ENCODE peak calls at places on chromosomes 6 and 20, in eight cellular contexts. One of them, this sample, is unnamed. For H3K4me1, the result is how much of the 10 kb centered on the place peaks cover.

GRCh38 chr6:78502386-78502887 is 364.9 kb upstream of the IRAK1BP1 start:
- DNase-seq in sigmoid colon: no peak
- DNase-seq in stomach: no peak
- DNase-seq in GM23338: peak
- DNase-seq in endothelial cell of umbilical vein: no peak
- DNase-seq in Panc1: no peak
- DNase-seq in spleen: no peak
- DNase-seq in HCT116: no peak
- DNase-seq in this sample: no peak

GRCh38 chr20:34834459-34834893 is 9.0 kb upstream of the NCOA6 start:
- DNase-seq in sigmoid colon: no peak
- DNase-seq in stomach: no peak
- DNase-seq in GM23338: peak
- DNase-seq in endothelial cell of umbilical vein: peak
- DNase-seq in Panc1: peak
- DNase-seq in spleen: no peak
- DNase-seq in HCT116: peak
- DNase-seq in this sample: no peak

GRCh38 chr6:24401458-24401857 is 1.3 kb upstream of the MRS2 start:
- DNase-seq in sigmoid colon: no peak
- DNase-seq in stomach: no peak
- DNase-seq in GM23338: peak
- DNase-seq in endothelial cell of umbilical vein: no peak
- DNase-seq in Panc1: no peak
- DNase-seq in spleen: no peak
- DNase-seq in HCT116: no peak
- DNase-seq in this sample: no peak

GRCh38 chr6:16764188-16764950 is 3.1 kb upstream of the ATXN1 start:
- DNase-seq in sigmoid colon: no peak
- DNase-seq in stomach: no peak
- DNase-seq in GM23338: peak
- DNase-seq in endothelial cell of umbilical vein: peak
- DNase-seq in Panc1: no peak
- DNase-seq in spleen: no peak
- DNase-seq in HCT116: no peak
- DNase-seq in this sample: no peak

GRCh38 chr6:37317312-37318038 is 36.3 kb upstream of the RNF8 start:
- DNase-seq in sigmoid colon: no peak
- DNase-seq in stomach: no peak
- DNase-seq in GM23338: no peak
- DNase-seq in endothelial cell of umbilical vein: no peak
- DNase-seq in Panc1: no peak
- DNase-seq in spleen: no peak
- DNase-seq in HCT116: no peak
- DNase-seq in this sample: no peak

GRCh38 chr20:58340853-58341252 is 31.3 kb downstream of the RAB22A start:
- DNase-seq in sigmoid colon: no peak
- DNase-seq in stomach: no peak
- DNase-seq in GM23338: no peak
- DNase-seq in endothelial cell of umbilical vein: peak
- DNase-seq in Panc1: no peak
- DNase-seq in spleen: no peak
- DNase-seq in HCT116: no peak
- DNase-seq in this sample: no peak

GRCh38 chr6:50381106-50381415 is 331.3 kb upstream of the DEFB112 start:
- DNase-seq in sigmoid colon: no peak
- DNase-seq in stomach: no peak
- DNase-seq in GM23338: peak
- DNase-seq in endothelial cell of umbilical vein: no peak
- DNase-seq in Panc1: no peak
- DNase-seq in spleen: no peak
- DNase-seq in HCT116: no peak
- DNase-seq in this sample: no peak

GRCh38 chr20:19947611-19948264 is 69.4 kb upstream of the NAA20 start:
- DNase-seq in sigmoid colon: no peak
- DNase-seq in stomach: peak
- DNase-seq in GM23338: peak
- DNase-seq in endothelial cell of umbilical vein: no peak
- DNase-seq in Panc1: no peak
- DNase-seq in spleen: no peak
- DNase-seq in HCT116: no peak
- DNase-seq in this sample: no peak

GRCh38 chr6:40779399-40779798 is 192.2 kb upstream of the LRFN2 start:
- DNase-seq in sigmoid colon: no peak
- DNase-seq in stomach: no peak
- DNase-seq in GM23338: no peak
- DNase-seq in endothelial cell of umbilical vein: peak
- DNase-seq in Panc1: no peak
- DNase-seq in spleen: no peak
- DNase-seq in HCT116: peak
- DNase-seq in this sample: no peak

GRCh38 chr6:4271761-4272505 is 136.6 kb upstream of the ECI2 start:
- DNase-seq in sigmoid colon: no peak
- DNase-seq in stomach: no peak
- DNase-seq in GM23338: no peak
- DNase-seq in endothelial cell of umbilical vein: peak
- DNase-seq in Panc1: no peak
- DNase-seq in spleen: no peak
- DNase-seq in HCT116: no peak
- DNase-seq in this sample: no peak

GRCh38 chr20:62439218-62439617 is 11.9 kb upstream of the RBBP8NL start:
- DNase-seq in sigmoid colon: no peak
- DNase-seq in stomach: no peak
- DNase-seq in GM23338: no peak
- DNase-seq in endothelial cell of umbilical vein: no peak
- DNase-seq in Panc1: no peak
- DNase-seq in spleen: no peak
- DNase-seq in HCT116: no peak
- DNase-seq in this sample: no peak

GRCh38 chr20:54502179-54502578 is 26.8 kb downstream of the DOK5 start:
- DNase-seq in sigmoid colon: no peak
- DNase-seq in stomach: no peak
- DNase-seq in GM23338: no peak
- DNase-seq in endothelial cell of umbilical vein: no peak
- DNase-seq in Panc1: no peak
- DNase-seq in spleen: no peak
- DNase-seq in HCT116: no peak
- DNase-seq in this sample: no peak

DNA sequence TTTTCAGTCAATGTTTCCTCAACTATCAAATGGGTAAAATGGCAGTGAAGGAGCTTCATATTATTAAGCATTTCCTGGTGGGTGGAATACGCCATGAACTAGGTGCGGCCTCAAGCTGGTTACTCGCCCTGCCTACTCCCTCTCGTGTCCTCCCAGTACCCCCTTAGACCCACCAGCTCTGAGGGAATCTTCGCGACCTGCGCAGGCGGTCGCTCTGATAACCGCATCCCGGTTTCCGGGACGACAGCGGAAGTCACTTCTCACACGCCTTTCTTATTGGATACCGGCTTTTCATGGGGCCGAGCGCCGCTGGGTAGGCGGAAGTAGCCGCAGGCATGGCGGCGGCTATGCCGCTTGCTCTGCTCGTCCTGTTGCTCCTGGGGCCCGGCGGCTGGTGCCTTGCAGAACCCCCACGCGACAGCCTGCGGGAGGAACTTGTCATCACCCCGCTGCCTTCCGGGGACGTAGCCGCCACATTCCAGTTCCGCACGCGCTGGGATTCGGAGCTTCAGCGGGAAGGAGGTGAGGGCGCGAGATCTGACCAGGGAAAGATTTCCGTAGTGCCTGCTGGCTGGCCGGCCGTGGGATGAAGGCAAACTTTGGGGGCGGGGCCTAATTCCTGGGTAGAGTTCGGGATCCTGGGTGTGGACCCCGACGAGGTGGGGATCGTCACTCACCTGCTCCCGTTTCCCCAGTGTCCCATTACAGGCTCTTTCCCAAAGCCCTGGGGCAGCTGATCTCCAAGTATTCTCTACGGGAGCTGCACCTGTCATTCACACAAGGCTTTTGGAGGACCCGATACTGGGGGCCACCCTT is at the start of gene PIGT:
- DNase-seq in sigmoid colon: peak
- DNase-seq in stomach: peak
- DNase-seq in GM23338: peak
- DNase-seq in endothelial cell of umbilical vein: peak
- DNase-seq in Panc1: no peak
- DNase-seq in spleen: peak
- DNase-seq in HCT116: peak
- DNase-seq in this sample: peak
- TF ChIP-seq POLR2AphosphoS5 in sigmoid colon: peak
- TF ChIP-seq POLR2AphosphoS5 in stomach: peak
- TF ChIP-seq POLR2AphosphoS5 in GM23338: peak
- TF ChIP-seq POLR2AphosphoS5 in endothelial cell of umbilical vein: peak
- TF ChIP-seq POLR2AphosphoS5 in Panc1: peak
- TF ChIP-seq POLR2AphosphoS5 in spleen: peak
- TF ChIP-seq POLR2AphosphoS5 in HCT116: peak
- TF ChIP-seq POLR2AphosphoS5 in this sample: peak

GRCh38 chr6:142933701-142934100 is 11.3 kb downstream of the HIVEP2 start:
- DNase-seq in sigmoid colon: no peak
- DNase-seq in stomach: no peak
- DNase-seq in GM23338: no peak
- DNase-seq in endothelial cell of umbilical vein: no peak
- DNase-seq in Panc1: no peak
- DNase-seq in spleen: no peak
- DNase-seq in HCT116: no peak
- DNase-seq in this sample: no peak

GRCh38 chr6:142938510-142938909 is 6.5 kb downstream of the HIVEP2 start:
- DNase-seq in sigmoid colon: no peak
- DNase-seq in stomach: no peak
- DNase-seq in GM23338: no peak
- DNase-seq in endothelial cell of umbilical vein: no peak
- DNase-seq in Panc1: no peak
- DNase-seq in spleen: no peak
- DNase-seq in HCT116: no peak
- DNase-seq in this sample: no peak

GRCh38 chr6:142934599-142934998 is 10.4 kb downstream of the HIVEP2 start:
- DNase-seq in sigmoid colon: no peak
- DNase-seq in stomach: no peak
- DNase-seq in GM23338: no peak
- DNase-seq in endothelial cell of umbilical vein: no peak
- DNase-seq in Panc1: no peak
- DNase-seq in spleen: no peak
- DNase-seq in HCT116: no peak
- DNase-seq in this sample: no peak

GRCh38 chr6:142934190-142934589 is 10.8 kb downstream of the HIVEP2 start:
- DNase-seq in sigmoid colon: no peak
- DNase-seq in stomach: no peak
- DNase-seq in GM23338: no peak
- DNase-seq in endothelial cell of umbilical vein: no peak
- DNase-seq in Panc1: no peak
- DNase-seq in spleen: no peak
- DNase-seq in HCT116: no peak
- DNase-seq in this sample: no peak

GRCh38 chr6:142935553-142936517 is 9.1 kb downstream of the HIVEP2 start:
- DNase-seq in sigmoid colon: no peak
- DNase-seq in stomach: no peak
- DNase-seq in GM23338: no peak
- DNase-seq in endothelial cell of umbilical vein: no peak
- DNase-seq in Panc1: no peak
- DNase-seq in spleen: peak
- DNase-seq in HCT116: no peak
- DNase-seq in this sample: peak
- H3K4me1 ChIP-seq in sigmoid colon: under half
- H3K4me1 ChIP-seq in stomach: under half
- H3K4me1 ChIP-seq in GM23338: under half
- H3K4me1 ChIP-seq in endothelial cell of umbilical vein: under half
- H3K4me1 ChIP-seq in Panc1: under half
- H3K4me1 ChIP-seq in spleen: under half
- H3K4me1 ChIP-seq in HCT116: under half
- H3K4me1 ChIP-seq in this sample: under half

DNA sequence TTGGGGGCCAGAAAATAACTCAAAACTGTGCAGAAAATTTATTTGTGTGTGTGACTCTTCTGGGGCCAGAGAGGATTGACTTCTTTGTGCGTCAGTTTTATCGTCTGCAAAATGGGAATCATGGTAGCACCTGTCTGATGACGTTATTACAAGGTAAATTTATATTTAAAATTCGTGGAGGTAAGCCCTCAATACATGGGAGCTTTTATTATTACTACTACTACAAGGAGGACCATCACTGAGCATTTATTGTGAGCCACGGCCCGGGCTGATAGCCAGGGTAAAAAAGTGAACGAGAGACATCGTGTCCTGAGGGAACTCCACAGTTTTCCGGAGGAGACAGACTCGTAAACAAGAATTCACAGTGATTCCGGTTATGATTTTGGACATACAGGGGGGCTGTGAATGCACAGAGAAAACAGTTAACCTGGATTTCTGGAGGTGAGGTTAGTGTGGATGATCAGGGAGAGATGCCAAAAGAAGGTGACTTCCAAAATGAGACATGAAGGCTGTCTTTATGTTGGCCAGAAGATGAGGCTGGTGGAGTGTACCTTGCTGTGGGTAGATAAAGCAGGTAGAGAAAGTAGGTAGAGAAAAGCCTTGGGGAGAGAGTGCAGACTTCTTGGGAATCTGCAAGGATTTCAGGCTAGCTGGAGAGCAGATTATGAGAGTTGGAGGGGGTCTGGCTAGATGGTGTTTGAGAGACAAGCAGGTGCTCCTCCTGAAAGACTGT is 10.5 kb upstream of the SERINC3 start:
- DNase-seq in sigmoid colon: no peak
- DNase-seq in stomach: no peak
- DNase-seq in GM23338: no peak
- DNase-seq in endothelial cell of umbilical vein: peak
- DNase-seq in Panc1: no peak
- DNase-seq in spleen: no peak
- DNase-seq in HCT116: no peak
- DNase-seq in this sample: no peak
- TF ChIP-seq POLR2AphosphoS5 in sigmoid colon: no peak
- TF ChIP-seq POLR2AphosphoS5 in stomach: no peak
- TF ChIP-seq POLR2AphosphoS5 in GM23338: no peak
- TF ChIP-seq POLR2AphosphoS5 in endothelial cell of umbilical vein: no peak
- TF ChIP-seq POLR2AphosphoS5 in Panc1: no peak
- TF ChIP-seq POLR2AphosphoS5 in spleen: no peak
- TF ChIP-seq POLR2AphosphoS5 in HCT116: no peak
- TF ChIP-seq POLR2AphosphoS5 in this sample: no peak

DNA sequence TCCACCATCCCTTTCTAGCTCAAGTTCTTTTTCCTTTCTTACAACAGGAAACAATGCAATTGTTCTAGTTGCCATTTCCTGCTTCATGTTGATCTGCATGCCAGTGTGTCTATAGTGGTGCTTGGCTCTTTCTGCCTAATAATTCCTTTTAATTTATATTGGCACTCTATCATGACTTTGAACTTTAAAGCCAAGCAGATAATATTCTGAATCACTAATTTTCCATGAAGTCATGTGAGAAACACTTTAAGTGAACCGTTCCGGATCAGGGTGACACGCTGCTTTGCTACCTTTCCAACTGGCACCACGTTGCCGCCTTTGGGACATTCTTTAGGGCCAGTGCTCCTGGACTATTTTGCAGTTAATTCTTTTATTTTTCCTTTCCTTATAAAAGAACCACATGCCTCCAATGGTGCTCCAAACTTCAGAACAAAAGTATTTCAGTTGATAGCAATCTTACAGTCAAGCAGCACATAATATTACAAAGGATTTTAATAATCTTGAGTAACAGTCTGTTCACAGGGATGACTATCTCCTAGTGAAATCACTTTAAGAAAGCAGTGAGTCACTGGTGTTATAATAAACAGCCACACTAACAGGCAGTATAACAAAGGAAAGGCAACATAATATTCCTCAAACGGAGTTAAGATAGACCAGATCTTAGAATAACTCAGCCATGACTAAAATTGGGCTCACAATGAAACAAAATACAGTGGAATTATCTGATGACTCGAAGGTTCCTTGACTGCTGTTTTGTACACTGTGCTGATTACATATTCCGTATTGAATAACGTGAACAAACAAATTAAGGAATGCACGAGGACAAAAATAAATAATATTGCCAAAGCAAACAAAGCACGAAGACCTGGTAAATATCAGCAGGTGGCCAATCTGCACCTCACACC is 19.0 kb upstream of the BLOC1S5 start:
- DNase-seq in sigmoid colon: no peak
- DNase-seq in stomach: peak
- DNase-seq in GM23338: no peak
- DNase-seq in endothelial cell of umbilical vein: peak
- DNase-seq in Panc1: no peak
- DNase-seq in spleen: no peak
- DNase-seq in HCT116: peak
- DNase-seq in this sample: no peak
- H3K4me1 ChIP-seq in sigmoid colon: under half
- H3K4me1 ChIP-seq in stomach: under half
- H3K4me1 ChIP-seq in GM23338: under half
- H3K4me1 ChIP-seq in endothelial cell of umbilical vein: half or more
- H3K4me1 ChIP-seq in Panc1: half or more
- H3K4me1 ChIP-seq in spleen: under half
- H3K4me1 ChIP-seq in HCT116: half or more
- H3K4me1 ChIP-seq in this sample: under half

This sample was measured in transverse colon.